ENCODE peak calls at places on chromosomes 13 and 19, in eight cellular contexts. V is GM23248; C is fibroblast of lung; L is AG04450; I is CD4-positive, CD25-positive, alpha-beta regulatory T cell; P is neuronal stem cell; F is heart right ventricle; S is mesendoderm. O is an unnamed sample.

GRCh38 chr19:11626252-11626651 is 29.0 kb downstream of the ZNF627 start:
- DNase-seq in V (no peak), F (no peak), I (no peak), S (no peak), P (no peak), C (no peak), L (no peak), O (no peak)

GRCh38 chr19:45160870-45161714 is at the start of gene NKPD1:
- DNase-seq in L (no peak), P (no peak), F (no peak), V (peak; percentile 43), S (no peak), I (no peak), C (no peak), O (no peak)

GRCh38 chr19:6234527-6234926 is 45.2 kb downstream of the MLLT1 start:
- DNase-seq in L (no peak), I (no peak), P (no peak), F (no peak), V (peak; percentile 36), S (no peak), C (no peak), O (no peak)

GRCh38 chr19:2089001-2089711 is 7.0 kb downstream of the MOB3A start:
- DNase-seq in P (no peak), I (no peak), L (no peak), S (no peak), V (peak; percentile 52), F (no peak), C (peak; percentile 39), O (no peak)

GRCh38 chr19:19133985-19134384 is 4.3 kb downstream of the TMEM161A start:
- DNase-seq in L (no peak), C (no peak), V (no peak), S (no peak), P (no peak), F (no peak), I (no peak), O (no peak)

GRCh38 chr19:45164577-45165335 is 4.0 kb upstream of the NKPD1 start:
- DNase-seq in V (peak; percentile 78), F (peak; percentile 37), I (peak; percentile 17), S (peak; percentile 87), P (no peak), L (no peak), C (peak; percentile 68), O (peak; percentile 47)

GRCh38 chr19:32404213-32404938 is 1.2 kb upstream of the DPY19L3 start:
- DNase-seq in V (peak; percentile 8), I (no peak), C (peak; percentile 9), P (peak; percentile 26), L (no peak), F (no peak), S (peak; percentile 77), O (no peak)

GRCh38 chr13:110524484-110525254 is 36.9 kb downstream of the RAB20 start:
- DNase-seq in I (no peak), V (no peak), F (peak; percentile 78), C (no peak), P (no peak), S (no peak), L (no peak), O (no peak)

GRCh38 chr13:33075996-33076395 is 59.8 kb downstream of the KL start:
- DNase-seq in L (no peak), F (no peak), S (no peak), I (no peak), V (no peak), P (no peak), C (no peak), O (no peak)
- H3K27ac ChIP-seq in L (no peak overlapping the region), F (no peak overlapping the region), S (no peak overlapping the region), I (no peak overlapping the region), V (no peak overlapping the region), P (no peak overlapping the region), C (no peak overlapping the region), O (no peak overlapping the region)

GRCh38 chr19:34184880-34185491 is 12.7 kb downstream of the LSM14A start:
- DNase-seq in I (no peak), V (peak; percentile 39), C (no peak), F (no peak), L (no peak), P (no peak), S (no peak), O (no peak)
- H3K4me3 ChIP-seq in I (peak overlapping the region; percentile 55), V (peak overlapping the region; percentile 1), C (no peak overlapping the region), F (no peak overlapping the region), L (no peak overlapping the region), P (no peak overlapping the region), S (no peak overlapping the region), O (no peak overlapping the region)

GRCh38 chr13:24216176-24216575 is 55.7 kb downstream of the SPATA13 start:
- DNase-seq in V (no peak), S (no peak), P (no peak), F (no peak), C (peak; percentile 32), I (no peak), L (no peak), O (no peak)
- H3K27ac ChIP-seq in V (no peak overlapping the region), S (no peak overlapping the region), P (no peak overlapping the region), F (peak overlapping the region; percentile 40), C (no peak overlapping the region), I (no peak overlapping the region), L (no peak overlapping the region), O (no peak overlapping the region)

GRCh38 chr13:20141238-20142018 is 19.4 kb downstream of the GJA3 start:
- DNase-seq in L (no peak), C (no peak), I (no peak), S (no peak), P (no peak), F (peak; percentile 64), V (no peak), O (no peak)
- H3K4me3 ChIP-seq in L (no peak overlapping the region), C (no peak overlapping the region), I (no peak overlapping the region), S (no peak overlapping the region), P (no peak overlapping the region), F (no peak overlapping the region), V (no peak overlapping the region), O (no peak overlapping the region)

GRCh38 chr19:42292963-42293362 is 9.0 kb upstream of the PRR19 start:
- DNase-seq in V (no peak), L (no peak), P (no peak), I (no peak), C (no peak), S (no peak), F (no peak), O (no peak)

GRCh38 chr19:42293539-42293938 is 8.4 kb upstream of the PRR19 start:
- DNase-seq in L (no peak), V (no peak), P (no peak), S (no peak), I (no peak), C (no peak), F (no peak), O (no peak)

GRCh38 chr19:42291437-42291815 is 10.5 kb upstream of the PRR19 start:
- DNase-seq in S (peak; percentile 50), F (no peak), L (no peak), P (no peak), I (no peak), C (no peak), V (no peak), O (no peak)

GRCh38 chr19:42290523-42291436 is 11.2 kb upstream of the PRR19 start:
- DNase-seq in I (peak; percentile 54), F (no peak), L (no peak), S (no peak), C (no peak), V (peak; percentile 35), P (no peak), O (peak; percentile 53)

GRCh38 chr19:42292042-42292960 is 9.6 kb upstream of the PRR19 start:
- DNase-seq in S (no peak), F (no peak), I (no peak), L (no peak), V (no peak), C (no peak), P (no peak), O (no peak)
- H3K27ac ChIP-seq in S (no peak overlapping the region), F (no peak overlapping the region), I (no peak overlapping the region), L (no peak overlapping the region), V (no peak overlapping the region), C (no peak overlapping the region), P (no peak overlapping the region), O (no peak overlapping the region)

GRCh38 chr13:29849731-29850212 is 645 bp downstream of the UBL3 start:
- DNase-seq in L (no peak), F (peak; percentile 60), V (peak; percentile 91), P (no peak), C (peak; percentile 82), S (peak; percentile 79), I (peak; percentile 33), O (peak; percentile 18)

GRCh38 chr13:29846475-29847256 is 3.8 kb downstream of the UBL3 start:
- DNase-seq in L (no peak), C (no peak), I (no peak), V (peak; percentile 33), S (no peak), F (no peak), P (no peak), O (no peak)

GRCh38 chr13:29849071-29849541 is 1.3 kb downstream of the UBL3 start:
- DNase-seq in I (peak; percentile 15), F (no peak), S (peak; percentile 46), V (peak; percentile 61), L (no peak), P (no peak), C (peak; percentile 49), O (no peak)

GRCh38 chr13:29845440-29846056 is 4.9 kb downstream of the UBL3 start:
- DNase-seq in P (no peak), F (no peak), C (peak; percentile 27), V (peak; percentile 59), I (no peak), S (no peak), L (no peak), O (no peak)

GRCh38 chr13:29847501-29847983 is 2.9 kb downstream of the UBL3 start:
- DNase-seq in F (no peak), S (peak; percentile 32), P (no peak), V (peak; percentile 72), L (no peak), I (no peak), C (peak; percentile 64), O (no peak)
- H3K4me3 ChIP-seq in F (peak overlapping the region; percentile 89), S (peak overlapping the region; percentile 70), P (peak overlapping the region; percentile 46), V (peak overlapping the region; percentile 94), L (peak overlapping the region; percentile 55), I (peak overlapping the region; percentile 93), C (peak overlapping the region; percentile 56), O (peak overlapping the region; percentile 47)

GRCh38 chr13:44718467-44718866 is 142.3 kb upstream of the TSC22D1 start:
- DNase-seq in P (no peak), V (no peak), I (no peak), L (no peak), F (no peak), S (peak; percentile 80), C (no peak), O (no peak)
- H3K27ac ChIP-seq in P (no peak overlapping the region), V (no peak overlapping the region), I (no peak overlapping the region), L (no peak overlapping the region), F (no peak overlapping the region), S (no peak overlapping the region), C (no peak overlapping the region), O (no peak overlapping the region)